ENCODE peak calls at places on chromosome 17, in seven cellular contexts. One of them, this sample, is unnamed.

GRCh38 chr17:64256913-64257807 is 5.9 kb downstream of the TEX2 start:
- DNase-seq in NB4: no peak
- DNase-seq in hippocampal formation: no peak
- DNase-seq in stimulated activated CD4-positive, alpha-beta T cell treated with anti-CD3 and anti-CD28 coated beads, TNF-alpha, amount 100 ng/mL, for 24 hours: no peak
- DNase-seq in Right ventricle myocardium superior: no peak
- DNase-seq in NCI-H460: no peak
- DNase-seq in neural progenitor cell: peak; percentile 78
- DNase-seq in this sample: no peak

GRCh38 chr17:21375757-21376584 is at the start of gene KCNJ12:
- DNase-seq in NCI-H460: no peak
- DNase-seq in hippocampal formation: no peak
- DNase-seq in NB4: no peak
- DNase-seq in neural progenitor cell: peak; percentile 80
- DNase-seq in Right ventricle myocardium superior: peak; percentile 68
- DNase-seq in stimulated activated CD4-positive, alpha-beta T cell treated with anti-CD3 and anti-CD28 coated beads, TNF-alpha, amount 100 ng/mL, for 24 hours: no peak
- DNase-seq in this sample: no peak

GRCh38 chr17:79905832-79906231 is 66.6 kb upstream of the CBX4 start:
- DNase-seq in neural progenitor cell: no peak
- DNase-seq in hippocampal formation: no peak
- DNase-seq in NB4: peak; percentile 76
- DNase-seq in stimulated activated CD4-positive, alpha-beta T cell treated with anti-CD3 and anti-CD28 coated beads, TNF-alpha, amount 100 ng/mL, for 24 hours: no peak
- DNase-seq in NCI-H460: no peak
- DNase-seq in Right ventricle myocardium superior: no peak
- DNase-seq in this sample: no peak

GRCh38 chr17:48440660-48441059 is 10.6 kb upstream of the SKAP1 start:
- DNase-seq in NB4: no peak
- DNase-seq in hippocampal formation: no peak
- DNase-seq in Right ventricle myocardium superior: no peak
- DNase-seq in stimulated activated CD4-positive, alpha-beta T cell treated with anti-CD3 and anti-CD28 coated beads, TNF-alpha, amount 100 ng/mL, for 24 hours: no peak
- DNase-seq in neural progenitor cell: no peak
- DNase-seq in NCI-H460: no peak
- DNase-seq in this sample: no peak

GRCh38 chr17:2595200-2595599 is 1.7 kb downstream of the PAFAH1B1 start:
- DNase-seq in hippocampal formation: no peak
- DNase-seq in NCI-H460: no peak
- DNase-seq in neural progenitor cell: no peak
- DNase-seq in NB4: no peak
- DNase-seq in stimulated activated CD4-positive, alpha-beta T cell treated with anti-CD3 and anti-CD28 coated beads, TNF-alpha, amount 100 ng/mL, for 24 hours: no peak
- DNase-seq in Right ventricle myocardium superior: no peak
- DNase-seq in this sample: no peak

GRCh38 chr17:64024781-64025731 is 4.6 kb upstream of the ICAM2 start:
- DNase-seq in hippocampal formation: no peak
- DNase-seq in NB4: no peak
- DNase-seq in neural progenitor cell: no peak
- DNase-seq in Right ventricle myocardium superior: no peak
- DNase-seq in stimulated activated CD4-positive, alpha-beta T cell treated with anti-CD3 and anti-CD28 coated beads, TNF-alpha, amount 100 ng/mL, for 24 hours: no peak
- DNase-seq in NCI-H460: no peak
- DNase-seq in this sample: no peak

GRCh38 chr17:614637-615546 is 99.7 kb downstream of the VPS53 start:
- DNase-seq in neural progenitor cell: no peak
- DNase-seq in stimulated activated CD4-positive, alpha-beta T cell treated with anti-CD3 and anti-CD28 coated beads, TNF-alpha, amount 100 ng/mL, for 24 hours: no peak
- DNase-seq in NCI-H460: no peak
- DNase-seq in Right ventricle myocardium superior: no peak
- DNase-seq in NB4: no peak
- DNase-seq in hippocampal formation: no peak
- DNase-seq in this sample: no peak

GRCh38 chr17:44354582-44355309 is 8.9 kb downstream of the FAM171A2 start:
- DNase-seq in stimulated activated CD4-positive, alpha-beta T cell treated with anti-CD3 and anti-CD28 coated beads, TNF-alpha, amount 100 ng/mL, for 24 hours: no peak
- DNase-seq in hippocampal formation: no peak
- DNase-seq in NCI-H460: no peak
- DNase-seq in neural progenitor cell: peak; percentile 91
- DNase-seq in NB4: peak; percentile 76
- DNase-seq in Right ventricle myocardium superior: peak; percentile 68
- DNase-seq in this sample: peak; percentile 26

GRCh38 chr17:47605006-47605405 is 44.7 kb upstream of the KPNB1 start:
- DNase-seq in stimulated activated CD4-positive, alpha-beta T cell treated with anti-CD3 and anti-CD28 coated beads, TNF-alpha, amount 100 ng/mL, for 24 hours: no peak
- DNase-seq in neural progenitor cell: no peak
- DNase-seq in NB4: no peak
- DNase-seq in Right ventricle myocardium superior: no peak
- DNase-seq in NCI-H460: no peak
- DNase-seq in hippocampal formation: no peak
- DNase-seq in this sample: no peak

GRCh38 chr17:16275024-16275423 is 58.0 kb downstream of the PIGL start:
- DNase-seq in Right ventricle myocardium superior: no peak
- DNase-seq in stimulated activated CD4-positive, alpha-beta T cell treated with anti-CD3 and anti-CD28 coated beads, TNF-alpha, amount 100 ng/mL, for 24 hours: no peak
- DNase-seq in hippocampal formation: no peak
- DNase-seq in NB4: no peak
- DNase-seq in neural progenitor cell: no peak
- DNase-seq in NCI-H460: no peak
- DNase-seq in this sample: no peak

GRCh38 chr17:63035271-63035670 is 69.2 kb downstream of the TANC2 start:
- DNase-seq in NB4: no peak
- DNase-seq in stimulated activated CD4-positive, alpha-beta T cell treated with anti-CD3 and anti-CD28 coated beads, TNF-alpha, amount 100 ng/mL, for 24 hours: no peak
- DNase-seq in NCI-H460: no peak
- DNase-seq in Right ventricle myocardium superior: no peak
- DNase-seq in neural progenitor cell: no peak
- DNase-seq in hippocampal formation: no peak
- DNase-seq in this sample: no peak

GRCh38 chr17:42574463-42574862 is 3.1 kb downstream of the PSMC3IP start:
- DNase-seq in NB4: no peak
- DNase-seq in hippocampal formation: no peak
- DNase-seq in Right ventricle myocardium superior: no peak
- DNase-seq in NCI-H460: no peak
- DNase-seq in stimulated activated CD4-positive, alpha-beta T cell treated with anti-CD3 and anti-CD28 coated beads, TNF-alpha, amount 100 ng/mL, for 24 hours: no peak
- DNase-seq in neural progenitor cell: no peak
- DNase-seq in this sample: no peak

GRCh38 chr17:51371732-51372151 is 111.4 kb downstream of the UTP18 start:
- DNase-seq in NB4: peak; percentile 72
- DNase-seq in Right ventricle myocardium superior: no peak
- DNase-seq in NCI-H460: peak; percentile 62
- DNase-seq in hippocampal formation: peak; percentile 97
- DNase-seq in stimulated activated CD4-positive, alpha-beta T cell treated with anti-CD3 and anti-CD28 coated beads, TNF-alpha, amount 100 ng/mL, for 24 hours: no peak
- DNase-seq in neural progenitor cell: peak; percentile 85
- DNase-seq in this sample: no peak

GRCh38 chr17:62819511-62820221 is 11.6 kb upstream of the MARCHF10 start:
- DNase-seq in neural progenitor cell: peak; percentile 67
- DNase-seq in hippocampal formation: no peak
- DNase-seq in NB4: peak; percentile 38
- DNase-seq in stimulated activated CD4-positive, alpha-beta T cell treated with anti-CD3 and anti-CD28 coated beads, TNF-alpha, amount 100 ng/mL, for 24 hours: no peak
- DNase-seq in Right ventricle myocardium superior: peak; percentile 72
- DNase-seq in NCI-H460: peak; percentile 62
- DNase-seq in this sample: no peak

GRCh38 chr17:59329558-59330313 is 1.7 kb upstream of the YPEL2 start:
- DNase-seq in stimulated activated CD4-positive, alpha-beta T cell treated with anti-CD3 and anti-CD28 coated beads, TNF-alpha, amount 100 ng/mL, for 24 hours: no peak
- DNase-seq in hippocampal formation: peak; percentile 84
- DNase-seq in NCI-H460: peak; percentile 36
- DNase-seq in NB4: peak; percentile 93
- DNase-seq in neural progenitor cell: peak; percentile 93
- DNase-seq in Right ventricle myocardium superior: peak; percentile 71
- DNase-seq in this sample: no peak

GRCh38 chr17:44922746-44923470 is 7.6 kb upstream of the GFAP start:
- DNase-seq in stimulated activated CD4-positive, alpha-beta T cell treated with anti-CD3 and anti-CD28 coated beads, TNF-alpha, amount 100 ng/mL, for 24 hours: no peak
- DNase-seq in NB4: no peak
- DNase-seq in neural progenitor cell: no peak
- DNase-seq in hippocampal formation: no peak
- DNase-seq in NCI-H460: no peak
- DNase-seq in Right ventricle myocardium superior: no peak
- DNase-seq in this sample: no peak

GRCh38 chr17:78168906-78169793 is 769 bp downstream of the SYNGR2 start:
- DNase-seq in stimulated activated CD4-positive, alpha-beta T cell treated with anti-CD3 and anti-CD28 coated beads, TNF-alpha, amount 100 ng/mL, for 24 hours: peak; percentile 35
- DNase-seq in hippocampal formation: peak; percentile 28
- DNase-seq in NB4: peak; percentile 35
- DNase-seq in Right ventricle myocardium superior: peak; percentile 82
- DNase-seq in NCI-H460: peak; percentile 72
- DNase-seq in neural progenitor cell: peak; percentile 60
- DNase-seq in this sample: peak; percentile 25

GRCh38 chr17:51035436-51035835 is 85.2 kb downstream of the SPAG9 start:
- DNase-seq in NCI-H460: no peak
- DNase-seq in Right ventricle myocardium superior: no peak
- DNase-seq in neural progenitor cell: peak; percentile 40
- DNase-seq in stimulated activated CD4-positive, alpha-beta T cell treated with anti-CD3 and anti-CD28 coated beads, TNF-alpha, amount 100 ng/mL, for 24 hours: no peak
- DNase-seq in hippocampal formation: peak; percentile 68
- DNase-seq in NB4: peak; percentile 7
- DNase-seq in this sample: no peak

GRCh38 chr17:75345514-75346167 is 56.4 kb upstream of the SLC25A19 start:
- DNase-seq in NCI-H460: no peak
- DNase-seq in stimulated activated CD4-positive, alpha-beta T cell treated with anti-CD3 and anti-CD28 coated beads, TNF-alpha, amount 100 ng/mL, for 24 hours: no peak
- DNase-seq in NB4: peak; percentile 56
- DNase-seq in hippocampal formation: no peak
- DNase-seq in Right ventricle myocardium superior: no peak
- DNase-seq in neural progenitor cell: peak; percentile 26
- DNase-seq in this sample: no peak

GRCh38 chr17:69424287-69425041 is 10.0 kb downstream of the MAP2K6 start:
- DNase-seq in NCI-H460: no peak
- DNase-seq in stimulated activated CD4-positive, alpha-beta T cell treated with anti-CD3 and anti-CD28 coated beads, TNF-alpha, amount 100 ng/mL, for 24 hours: no peak
- DNase-seq in Right ventricle myocardium superior: no peak
- DNase-seq in neural progenitor cell: no peak
- DNase-seq in NB4: no peak
- DNase-seq in hippocampal formation: no peak
- DNase-seq in this sample: no peak

GRCh38 chr17:13003454-13003851 is 14.4 kb downstream of the ELAC2 start:
- DNase-seq in NB4: no peak
- DNase-seq in Right ventricle myocardium superior: no peak
- DNase-seq in neural progenitor cell: no peak
- DNase-seq in NCI-H460: no peak
- DNase-seq in stimulated activated CD4-positive, alpha-beta T cell treated with anti-CD3 and anti-CD28 coated beads, TNF-alpha, amount 100 ng/mL, for 24 hours: no peak
- DNase-seq in hippocampal formation: no peak
- DNase-seq in this sample: no peak

This sample was measured in stimulated activated CD8-positive, alpha-beta memory T cell treated with anti-CD3 and anti-CD28 coated beads, Interleukin-7, amount 100 ng/mL, for 24 hours.